ENCODE peak calls at places on chromosomes 3 and 15, in seven cellular contexts. Y is fibroblast of the aortic adventitia; M is AG08395; H is activated CD4-positive, alpha-beta T cell treated with anti-CD3 and anti-CD28 coated beads for 24 hours; K is PC-3; U is kidney epithelial cell; V is thoracic aorta. L is an unnamed sample.

GRCh38 chr3:189457201-189457607 is 174.0 kb upstream of the TP63 start:
- DNase-seq in Y (peak), M (no peak), H (no peak), K (peak), U (peak), V (no peak), L (no peak)

GRCh38 chr3:8562081-8562595 is 60.5 kb downstream of the LMCD1 start:
- DNase-seq in Y (no peak), M (no peak), H (no peak), K (no peak), U (no peak), V (no peak), L (no peak)

GRCh38 chr3:31917303-31917903 is 63.7 kb downstream of the OSBPL10 start:
- DNase-seq in Y (no peak), M (no peak), H (no peak), K (no peak), U (no peak), V (no peak), L (no peak)

GRCh38 chr3:53162672-53163458 is 1.9 kb downstream of the PRKCD start:
- DNase-seq in Y (peak), M (no peak), H (no peak), K (peak), U (no peak), V (no peak), L (no peak)

GRCh38 chr15:94293411-94294402 is 62.3 kb downstream of the MCTP2 start:
- DNase-seq in Y (peak), M (no peak), H (no peak), K (no peak), U (no peak), V (no peak), L (no peak)

GRCh38 chr3:11560746-11561145 is 83.0 kb downstream of the VGLL4 start:
- DNase-seq in Y (no peak), M (no peak), H (no peak), K (no peak), U (no peak), V (no peak), L (no peak)

GRCh38 chr3:174540081-174540480 is 319.1 kb upstream of the NAALADL2 start:
- DNase-seq in Y (no peak), M (no peak), H (no peak), K (no peak), U (no peak), V (no peak), L (no peak)

GRCh38 chr3:53114412-53115074 is 15.7 kb downstream of the RFT1 start:
- DNase-seq in Y (no peak), M (peak), H (no peak), K (peak), U (no peak), V (no peak), L (no peak)

GRCh38 chr3:197203714-197204146 is 94.7 kb downstream of the DLG1 start:
- DNase-seq in Y (no peak), M (no peak), H (no peak), K (no peak), U (no peak), V (no peak), L (no peak)

GRCh38 chr3:48601622-48601994 is 6.5 kb upstream of the COL7A1 start:
- DNase-seq in Y (no peak), M (no peak), H (no peak), K (no peak), U (no peak), V (no peak), L (no peak)

GRCh38 chr3:171718493-171719205 is 91.6 kb downstream of the PLD1 start:
- DNase-seq in Y (no peak), M (no peak), H (no peak), K (no peak), U (no peak), V (no peak), L (no peak)

GRCh38 chr15:91100561-91101355 is 701 bp downstream of the SV2B start:
- DNase-seq in Y (peak), M (no peak), H (no peak), K (no peak), U (no peak), V (no peak), L (no peak)

GRCh38 chr15:64247906-64248541 is 85.2 kb upstream of the PPIB start:
- DNase-seq in Y (peak), M (peak), H (no peak), K (peak), U (peak), V (no peak), L (no peak)

GRCh38 chr3:140022061-140022781 is 87.2 kb downstream of the CLSTN2 start:
- DNase-seq in Y (no peak), M (no peak), H (no peak), K (no peak), U (no peak), V (no peak), L (no peak)

GRCh38 chr3:12658593-12659058 is 5.3 kb downstream of the RAF1 start:
- DNase-seq in Y (peak), M (peak), H (no peak), K (peak), U (no peak), V (no peak), L (no peak)